ENCODE peak calls at places on chromosomes 7 and 10, in eight cellular contexts. One of them, this sample, is unnamed.
A peak's percentile ranks its signal among the peaks of the same experiment; 100 is the strongest.

GRCh38 chr7:90621130-90621891 is 25.2 kb downstream of the CDK14 start:
- DNase-seq in mucosa of gallbladder: no peak
- DNase-seq in lung microvascular endothelial cell: peak; percentile 13
- DNase-seq in WERI-Rb-1: no peak
- DNase-seq in stimulated activated effector memory CD8-positive, alpha-beta T cell treated with anti-CD3 and anti-CD28 coated beads, Interleukin-12 subunit alpha, Interleukin-12 subunit beta, amount 100 ng/mL, for 72 hours: no peak
- DNase-seq in fibroblast of mammary gland: no peak
- DNase-seq in NCI-H2081: no peak
- DNase-seq in foreskin keratinocyte: no peak
- DNase-seq in this sample: no peak

GRCh38 chr7:2624293-2624881 is 7.4 kb upstream of the TTYH3 start:
- DNase-seq in mucosa of gallbladder: no peak
- DNase-seq in lung microvascular endothelial cell: no peak
- DNase-seq in WERI-Rb-1: no peak
- DNase-seq in stimulated activated effector memory CD8-positive, alpha-beta T cell treated with anti-CD3 and anti-CD28 coated beads, Interleukin-12 subunit alpha, Interleukin-12 subunit beta, amount 100 ng/mL, for 72 hours: no peak
- DNase-seq in fibroblast of mammary gland: no peak
- DNase-seq in NCI-H2081: no peak
- DNase-seq in foreskin keratinocyte: no peak
- DNase-seq in this sample: no peak

GRCh38 chr7:16590424-16590823 is 55.1 kb downstream of the ANKMY2 start:
- DNase-seq in mucosa of gallbladder: peak; percentile 49
- DNase-seq in lung microvascular endothelial cell: no peak
- DNase-seq in WERI-Rb-1: no peak
- DNase-seq in stimulated activated effector memory CD8-positive, alpha-beta T cell treated with anti-CD3 and anti-CD28 coated beads, Interleukin-12 subunit alpha, Interleukin-12 subunit beta, amount 100 ng/mL, for 72 hours: no peak
- DNase-seq in fibroblast of mammary gland: no peak
- DNase-seq in NCI-H2081: no peak
- DNase-seq in foreskin keratinocyte: no peak
- DNase-seq in this sample: no peak

GRCh38 chr7:1937252-1937605 is 267.2 kb downstream of the ELFN1 start:
- DNase-seq in mucosa of gallbladder: no peak
- DNase-seq in lung microvascular endothelial cell: no peak
- DNase-seq in WERI-Rb-1: no peak
- DNase-seq in stimulated activated effector memory CD8-positive, alpha-beta T cell treated with anti-CD3 and anti-CD28 coated beads, Interleukin-12 subunit alpha, Interleukin-12 subunit beta, amount 100 ng/mL, for 72 hours: no peak
- DNase-seq in fibroblast of mammary gland: no peak
- DNase-seq in NCI-H2081: no peak
- DNase-seq in foreskin keratinocyte: no peak
- DNase-seq in this sample: no peak

GRCh38 chr10:121465215-121465614 is 133.0 kb downstream of the FGFR2 start:
- DNase-seq in mucosa of gallbladder: no peak
- DNase-seq in lung microvascular endothelial cell: no peak
- DNase-seq in WERI-Rb-1: no peak
- DNase-seq in stimulated activated effector memory CD8-positive, alpha-beta T cell treated with anti-CD3 and anti-CD28 coated beads, Interleukin-12 subunit alpha, Interleukin-12 subunit beta, amount 100 ng/mL, for 72 hours: no peak
- DNase-seq in fibroblast of mammary gland: no peak
- DNase-seq in NCI-H2081: no peak
- DNase-seq in foreskin keratinocyte: no peak
- DNase-seq in this sample: no peak

GRCh38 chr10:102778781-102779180 is 35.0 kb downstream of the WBP1L start:
- DNase-seq in mucosa of gallbladder: no peak
- DNase-seq in lung microvascular endothelial cell: no peak
- DNase-seq in WERI-Rb-1: no peak
- DNase-seq in stimulated activated effector memory CD8-positive, alpha-beta T cell treated with anti-CD3 and anti-CD28 coated beads, Interleukin-12 subunit alpha, Interleukin-12 subunit beta, amount 100 ng/mL, for 72 hours: no peak
- DNase-seq in fibroblast of mammary gland: no peak
- DNase-seq in NCI-H2081: no peak
- DNase-seq in foreskin keratinocyte: no peak
- DNase-seq in this sample: no peak

GRCh38 chr7:121069346-121070100 is 81.0 kb downstream of the CPED1 start:
- DNase-seq in mucosa of gallbladder: no peak
- DNase-seq in lung microvascular endothelial cell: peak; percentile 48
- DNase-seq in WERI-Rb-1: no peak
- DNase-seq in stimulated activated effector memory CD8-positive, alpha-beta T cell treated with anti-CD3 and anti-CD28 coated beads, Interleukin-12 subunit alpha, Interleukin-12 subunit beta, amount 100 ng/mL, for 72 hours: no peak
- DNase-seq in fibroblast of mammary gland: peak; percentile 51
- DNase-seq in NCI-H2081: no peak
- DNase-seq in foreskin keratinocyte: no peak
- DNase-seq in this sample: no peak

GRCh38 chr10:113329121-113329596 is 223.7 kb upstream of the HABP2 start:
- DNase-seq in mucosa of gallbladder: no peak
- DNase-seq in lung microvascular endothelial cell: peak; percentile 63
- DNase-seq in WERI-Rb-1: no peak
- DNase-seq in stimulated activated effector memory CD8-positive, alpha-beta T cell treated with anti-CD3 and anti-CD28 coated beads, Interleukin-12 subunit alpha, Interleukin-12 subunit beta, amount 100 ng/mL, for 72 hours: no peak
- DNase-seq in fibroblast of mammary gland: peak; percentile 86
- DNase-seq in NCI-H2081: no peak
- DNase-seq in foreskin keratinocyte: no peak
- DNase-seq in this sample: no peak

GRCh38 chr10:79052311-79053080 is 16.3 kb upstream of the ZMIZ1 start:
- DNase-seq in mucosa of gallbladder: no peak
- DNase-seq in lung microvascular endothelial cell: no peak
- DNase-seq in WERI-Rb-1: no peak
- DNase-seq in stimulated activated effector memory CD8-positive, alpha-beta T cell treated with anti-CD3 and anti-CD28 coated beads, Interleukin-12 subunit alpha, Interleukin-12 subunit beta, amount 100 ng/mL, for 72 hours: no peak
- DNase-seq in fibroblast of mammary gland: no peak
- DNase-seq in NCI-H2081: no peak
- DNase-seq in foreskin keratinocyte: no peak
- DNase-seq in this sample: no peak

GRCh38 chr7:30887464-30887872 is 24.2 kb upstream of the AQP1 start:
- DNase-seq in mucosa of gallbladder: no peak
- DNase-seq in lung microvascular endothelial cell: no peak
- DNase-seq in WERI-Rb-1: peak; percentile 71
- DNase-seq in stimulated activated effector memory CD8-positive, alpha-beta T cell treated with anti-CD3 and anti-CD28 coated beads, Interleukin-12 subunit alpha, Interleukin-12 subunit beta, amount 100 ng/mL, for 72 hours: no peak
- DNase-seq in fibroblast of mammary gland: no peak
- DNase-seq in NCI-H2081: no peak
- DNase-seq in foreskin keratinocyte: peak; percentile 8
- DNase-seq in this sample: no peak